ENCODE peak calls at places on chromosomes 11 and 22, in five cellular contexts. G is psoas muscle, L is mammary epithelial cell, M is GM12878, F is pancreas. N is an unnamed sample. For H3K4me1 and H3K36me3, the result is how much of the 10 kb centered on the place peaks cover.

GRCh38 chr22:29353286-29353685 is 35.1 kb downstream of the AP1B1 start:
- DNase-seq in L (no peak), F (no peak), M (no peak), G (peak), N (no peak)

GRCh38 chr11:23563591-23563990 is 703.3 kb upstream of the CCDC179 start:
- DNase-seq in F (no peak), L (no peak), G (no peak), M (no peak), N (no peak)

GRCh38 chr11:111937859-111938258 is 716 bp downstream of the DIXDC1 start:
- DNase-seq in F (no peak), G (no peak), M (no peak), L (no peak), N (no peak)

GRCh38 chr22:46352691-46353386 is 17.3 kb downstream of the TRMU start:
- DNase-seq in M (no peak), G (peak), L (peak), F (peak), N (no peak)

GRCh38 chr11:101202614-101203013 is 73.0 kb upstream of the PGR start:
- DNase-seq in G (no peak), F (no peak), M (no peak), L (no peak), N (no peak)

GRCh38 chr11:97739892-97740782 is 1280.6 kb upstream of the CNTN5 start:
- DNase-seq in M (no peak), L (no peak), G (no peak), F (no peak), N (no peak)

GRCh38 chr11:114604179-114604813 is 8.7 kb upstream of the NXPE4 start:
- DNase-seq in L (no peak), F (no peak), M (no peak), G (no peak), N (no peak)

GRCh38 chr11:1765871-1766718 is 2.4 kb upstream of the CTSD start:
- DNase-seq in L (no peak), M (no peak), F (peak), G (peak), N (no peak)

GRCh38 chr22:40507491-40507890 is 129.0 kb downstream of the MRTFA start:
- DNase-seq in M (no peak), F (no peak), L (no peak), G (no peak), N (no peak)

GRCh38 chr11:79100093-79100704 is 340.6 kb downstream of the TENM4 start:
- DNase-seq in G (no peak), F (no peak), L (peak), M (no peak), N (no peak)

GRCh38 chr22:27799334-27800249 is 2.0 kb downstream of the MN1 start:
- DNase-seq in M (no peak), F (peak), G (peak), L (no peak), N (no peak)

GRCh38 chr11:22634897-22635629 is 9.4 kb upstream of the FANCF start:
- DNase-seq in M (no peak), F (no peak), L (peak), G (no peak), N (no peak)

GRCh38 chr11:12109591-12110196 is 696 bp upstream of the MICAL2 start:
- DNase-seq in F (no peak), G (no peak), M (no peak), L (peak), N (no peak)

GRCh38 chr11:2300936-2301630 is 635 bp downstream of the C11orf21 start:
- DNase-seq in G (peak), M (no peak), L (no peak), F (peak), N (no peak)

GRCh38 chr22:30159561-30160353 is 79.5 kb downstream of the HORMAD2 start:
- DNase-seq in M (no peak), G (no peak), F (no peak), L (peak), N (no peak)

GRCh38 chr22:18111759-18112330 is 1.2 kb downstream of the TUBA8 start:
- DNase-seq in G (peak), F (no peak), M (no peak), L (no peak), N (no peak)
- H3K4me3 ChIP-seq in G (peak), F (no peak), M (peak), L (no peak), N (no peak)

GRCh38 chr11:71336996-71337772 is 84.8 kb upstream of the SHANK2 start:
- DNase-seq in F (no peak), G (peak), M (no peak), L (no peak), N (no peak)

GRCh38 chr11:71338806-71339177 is 86.4 kb upstream of the SHANK2 start:
- DNase-seq in L (no peak), G (no peak), M (no peak), F (no peak), N (no peak)

GRCh38 chr11:71341173-71341572 is 88.8 kb upstream of the SHANK2 start:
- DNase-seq in F (no peak), G (peak), L (no peak), M (no peak), N (no peak)

GRCh38 chr11:71340076-71340606 is 87.8 kb upstream of the SHANK2 start:
- DNase-seq in F (no peak), M (no peak), L (no peak), G (peak), N (no peak)

DNA sequence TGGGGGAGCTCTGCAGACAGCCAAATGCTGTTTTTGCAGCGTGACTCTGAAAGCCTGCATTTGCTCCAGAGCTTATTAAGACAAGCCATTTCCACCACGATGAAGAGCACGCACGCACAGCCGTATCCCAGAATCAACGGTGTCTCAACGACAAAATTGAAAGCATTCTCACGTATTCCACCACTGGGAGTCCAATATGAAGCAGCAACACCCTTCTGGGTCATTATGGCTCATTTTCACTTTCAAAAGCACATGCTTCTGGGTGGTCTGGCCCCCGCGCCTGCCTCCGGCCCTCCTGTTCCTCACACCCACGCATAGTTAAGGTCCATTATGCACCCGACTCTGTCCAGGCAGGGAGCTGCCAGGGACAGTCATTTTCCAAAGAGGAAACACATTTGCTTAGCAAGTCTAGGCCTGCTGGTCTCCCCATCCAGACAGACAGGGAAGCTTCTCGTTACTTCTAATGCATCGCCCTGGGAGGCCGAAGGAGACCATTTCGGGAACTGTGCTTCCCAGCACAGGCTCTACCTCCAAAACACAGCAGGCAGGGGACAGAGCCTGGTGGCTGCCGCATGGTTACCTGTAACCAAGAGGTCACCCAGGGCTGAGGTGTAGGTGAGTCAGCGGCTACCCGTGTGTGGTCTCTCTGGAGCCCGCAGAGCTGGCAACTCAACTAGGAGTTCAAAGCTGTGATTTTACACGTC is 87.0 kb upstream of the SHANK2 start:
- DNase-seq in M (no peak), F (no peak), L (peak), G (peak), N (no peak)
- H3K4me1 ChIP-seq in M (under half), F (under half), L (under half), G (under half), N (under half)

GRCh38 chr22:23708270-23708669 is 17.5 kb downstream of the RGL4 start:
- DNase-seq in G (no peak), F (no peak), M (no peak), L (no peak), N (no peak)
- H3K36me3 ChIP-seq in G (half or more), F (under half), M (under half), L (under half), N (under half)

DNA sequence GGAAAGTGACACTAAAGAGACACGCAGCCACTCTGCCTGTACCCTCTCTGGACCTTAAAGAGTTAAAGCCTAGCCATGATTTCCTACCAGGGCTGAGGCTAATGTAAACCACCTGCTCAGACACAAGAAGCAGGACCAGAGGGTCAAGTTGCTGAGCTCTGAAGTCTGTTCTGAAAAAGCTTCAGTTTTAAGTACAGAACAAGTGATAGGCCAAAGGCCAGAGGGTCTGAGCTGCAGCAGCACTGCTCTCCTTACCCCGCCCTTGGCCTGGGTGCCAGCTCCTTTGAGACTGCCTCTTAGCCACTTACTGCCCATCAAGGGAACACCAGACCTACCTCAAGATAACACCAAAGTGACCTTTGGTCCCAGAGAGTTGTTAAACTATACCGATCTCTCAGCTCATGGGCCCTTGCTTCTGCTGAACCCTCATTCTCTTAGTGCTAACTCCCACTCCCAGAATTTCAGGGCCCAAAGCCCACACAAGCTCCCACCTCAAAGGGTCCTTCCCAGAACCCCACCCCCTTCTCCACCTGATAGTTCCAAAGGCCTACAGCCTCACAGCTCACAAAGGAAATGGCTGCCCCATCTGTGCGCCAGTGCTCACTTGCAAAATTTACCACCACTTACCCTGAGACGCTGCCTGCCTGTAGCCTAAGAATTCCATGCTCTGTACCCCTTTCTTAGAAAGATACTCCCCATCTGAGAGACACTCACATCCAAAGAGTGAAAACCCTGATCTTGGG is 40.6 kb downstream of the IL18BP start:
- DNase-seq in M (no peak), L (no peak), F (peak), G (no peak), N (no peak)
- H3K4me3 ChIP-seq in M (peak), L (peak), F (peak), G (peak), N (peak)

GRCh38 chr11:34656062-34656720 is 35.3 kb downstream of the EHF start:
- DNase-seq in L (peak), F (no peak), G (no peak), M (no peak), N (no peak)
- H3K4me1 ChIP-seq in L (under half), F (under half), G (under half), M (under half), N (under half)

N was measured in CD8-positive, alpha-beta memory T cell.